ENCODE peak calls at places on chromosomes 3 and 15, in ten cellular contexts. S is fibroblast of lung, U is stomach, M is tibial nerve, W is GM23338, I is SJSA1, K is cardiac muscle cell, T is aorta, P is spleen, V is HL-60. R is an unnamed sample.

GRCh38 chr15:39075311-39075710 is 505.6 kb upstream of the THBS1 start:
- DNase-seq in S (peak; percentile 91), U (no peak), M (no peak), W (no peak), I (no peak), K (no peak), T (no peak), P (no peak), V (no peak), R (no peak)

GRCh38 chr15:29631076-29632070 is 190.9 kb downstream of the TJP1 start:
- DNase-seq in S (peak; percentile 16), U (no peak), M (no peak), W (peak; percentile 8), I (no peak), K (no peak), T (no peak), P (no peak), V (no peak), R (no peak)

GRCh38 chr3:64380539-64380938 is 155.3 kb upstream of the PRICKLE2 start:
- DNase-seq in S (no peak), U (no peak), M (no peak), W (no peak), I (no peak), K (no peak), T (no peak), P (no peak), V (no peak), R (no peak)

GRCh38 chr3:127265581-127265981 is 22.3 kb downstream of the PRR20G start:
- DNase-seq in S (no peak), U (no peak), M (no peak), W (no peak), I (no peak), K (no peak), T (no peak), P (peak; percentile 59), V (no peak), R (no peak)

GRCh38 chr3:190387578-190388213 is at the start of gene CLDN16:
- DNase-seq in S (peak; percentile 32), U (no peak), M (no peak), W (peak; percentile 22), I (no peak), K (no peak), T (no peak), P (no peak), V (no peak), R (no peak)

GRCh38 chr3:126527006-126527405 is 3.1 kb downstream of the CHST13 start:
- DNase-seq in S (no peak), U (no peak), M (no peak), W (no peak), I (no peak), K (no peak), T (peak; percentile 29), P (peak; percentile 66), V (no peak), R (no peak)

GRCh38 chr3:76096036-76096435 is 310.7 kb upstream of the ZNF717 start:
- DNase-seq in S (peak; percentile 58), U (no peak), M (no peak), W (no peak), I (no peak), K (no peak), T (no peak), P (no peak), V (no peak), R (no peak)

GRCh38 chr3:17765819-17766472 is 23.5 kb upstream of the TBC1D5 start:
- DNase-seq in S (no peak), U (no peak), M (no peak), W (no peak), I (no peak), K (no peak), T (no peak), P (no peak), V (no peak), R (no peak)

GRCh38 chr15:45132844-45133560 is 3.2 kb downstream of the DUOX1 start:
- DNase-seq in S (no peak), U (no peak), M (no peak), W (no peak), I (no peak), K (no peak), T (no peak), P (no peak), V (no peak), R (no peak)

GRCh38 chr15:45136378-45136764 is 6.6 kb downstream of the DUOX1 start:
- DNase-seq in S (no peak), U (no peak), M (no peak), W (peak; percentile 76), I (no peak), K (peak; percentile 37), T (no peak), P (peak; percentile 36), V (no peak), R (no peak)

GRCh38 chr15:45134682-45135604 is 5.1 kb downstream of the DUOX1 start:
- DNase-seq in S (no peak), U (peak; percentile 57), M (no peak), W (peak; percentile 73), I (no peak), K (peak; percentile 50), T (no peak), P (no peak), V (no peak), R (peak; percentile 27)

GRCh38 chr15:45133561-45133920 is 3.7 kb downstream of the DUOX1 start:
- DNase-seq in S (no peak), U (no peak), M (no peak), W (no peak), I (no peak), K (peak; percentile 60), T (no peak), P (no peak), V (no peak), R (peak; percentile 38)

GRCh38 chr15:45134046-45134445 is 4.3 kb downstream of the DUOX1 start:
- DNase-seq in S (no peak), U (no peak), M (no peak), W (no peak), I (no peak), K (no peak), T (no peak), P (no peak), V (no peak), R (no peak)
- H3K27me3 ChIP-seq in S (peaks cover 55% of the 10 kb centered on the region), U (peaks cover 15% of the 10 kb centered on the region), M (peaks cover 55% of the 10 kb centered on the region), W (peaks cover 94% of the 10 kb centered on the region), I (peaks cover 30% of the 10 kb centered on the region), K (peaks cover 78% of the 10 kb centered on the region), T (no peaks in the 10 kb centered on the region), P (peaks cover 81% of the 10 kb centered on the region), V (peaks cover 40% of the 10 kb centered on the region), R (no peaks in the 10 kb centered on the region)

GRCh38 chr15:90213123-90213817 is 12.1 kb downstream of the SEMA4B start:
- DNase-seq in S (no peak), U (peak; percentile 90), M (no peak), W (no peak), I (no peak), K (peak; percentile 61), T (peak; percentile 36), P (no peak), V (no peak), R (no peak)

GRCh38 chr15:90210593-90210992 is 9.5 kb downstream of the SEMA4B start:
- DNase-seq in S (no peak), U (peak; percentile 65), M (no peak), W (no peak), I (no peak), K (no peak), T (peak; percentile 36), P (no peak), V (no peak), R (no peak)

GRCh38 chr15:90212221-90213079 is 11.3 kb downstream of the SEMA4B start:
- DNase-seq in S (no peak), U (peak; percentile 76), M (no peak), W (no peak), I (no peak), K (no peak), T (peak; percentile 49), P (no peak), V (no peak), R (no peak)

GRCh38 chr15:90211009-90211408 is 9.9 kb downstream of the SEMA4B start:
- DNase-seq in S (no peak), U (no peak), M (no peak), W (no peak), I (no peak), K (no peak), T (peak; percentile 35), P (no peak), V (no peak), R (no peak)

GRCh38 chr15:90211440-90212168 is 10.5 kb downstream of the SEMA4B start:
- DNase-seq in S (peak; percentile 81), U (peak; percentile 79), M (no peak), W (no peak), I (peak; percentile 76), K (no peak), T (peak; percentile 50), P (peak; percentile 84), V (no peak), R (no peak)
- H3K4me3 ChIP-seq in S (no peak overlapping the region), U (no peak overlapping the region), M (no peak overlapping the region), W (no peak overlapping the region), I (no peak overlapping the region), K (no peak overlapping the region), T (no peak overlapping the region), P (no peak overlapping the region), V (no peak overlapping the region), R (no peak overlapping the region)

DNA sequence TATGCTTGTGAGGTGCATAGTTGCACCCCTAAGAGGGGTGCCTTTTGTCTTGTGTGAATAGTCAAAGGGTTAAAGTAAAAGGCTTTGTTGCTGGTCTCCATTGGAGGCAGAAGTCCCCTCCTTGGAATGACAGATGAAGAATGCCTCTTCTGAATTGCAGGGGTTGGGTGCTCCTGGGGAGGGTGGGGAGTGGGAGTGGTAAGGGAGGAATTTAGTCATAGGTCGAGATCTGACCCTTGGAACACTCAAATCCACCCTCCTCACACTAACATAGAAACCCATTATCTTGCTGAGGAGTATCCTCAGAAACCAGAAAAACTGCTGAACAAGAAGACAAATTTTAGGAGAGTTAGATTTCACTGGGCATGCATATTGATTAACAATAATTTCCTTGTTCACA is 4.7 kb downstream of the CTXND1 start:
- DNase-seq in S (no peak), U (no peak), M (no peak), W (no peak), I (no peak), K (no peak), T (no peak), P (no peak), V (no peak), R (no peak)
- H3K27me3 ChIP-seq in S (peaks cover 35% of the 10 kb centered on the region), U (no peaks in the 10 kb centered on the region), M (peaks cover 24% of the 10 kb centered on the region), W (peaks cover 34% of the 10 kb centered on the region), I (peaks cover 46% of the 10 kb centered on the region), K (peaks cover 53% of the 10 kb centered on the region), T (no peaks in the 10 kb centered on the region), P (peaks cover 81% of the 10 kb centered on the region), V (peaks cover 36% of the 10 kb centered on the region), R (no peaks in the 10 kb centered on the region)

GRCh38 chr3:129160891-129161859 is at the start of gene ISY1:
- DNase-seq in S (peak; percentile 95), U (peak; percentile 90), M (peak; percentile 63), W (peak; percentile 98), I (peak; percentile 89), K (peak; percentile 94), T (peak; percentile 94), P (peak; percentile 94), V (peak; percentile 90), R (peak; percentile 90)

GRCh38 chr3:129161860-129162271 is 1.0 kb upstream of the ISY1 start:
- DNase-seq in S (peak; percentile 16), U (no peak), M (no peak), W (peak; percentile 30), I (no peak), K (no peak), T (no peak), P (peak; percentile 79), V (no peak), R (no peak)

GRCh38 chr3:129164500-129164899 is 3.6 kb upstream of the ISY1 start:
- DNase-seq in S (no peak), U (no peak), M (no peak), W (no peak), I (no peak), K (no peak), T (no peak), P (no peak), V (no peak), R (no peak)

GRCh38 chr3:129166579-129167332 is 5.9 kb upstream of the ISY1 start:
- DNase-seq in S (no peak), U (no peak), M (no peak), W (no peak), I (no peak), K (no peak), T (no peak), P (no peak), V (no peak), R (peak; percentile 21)

DNA sequence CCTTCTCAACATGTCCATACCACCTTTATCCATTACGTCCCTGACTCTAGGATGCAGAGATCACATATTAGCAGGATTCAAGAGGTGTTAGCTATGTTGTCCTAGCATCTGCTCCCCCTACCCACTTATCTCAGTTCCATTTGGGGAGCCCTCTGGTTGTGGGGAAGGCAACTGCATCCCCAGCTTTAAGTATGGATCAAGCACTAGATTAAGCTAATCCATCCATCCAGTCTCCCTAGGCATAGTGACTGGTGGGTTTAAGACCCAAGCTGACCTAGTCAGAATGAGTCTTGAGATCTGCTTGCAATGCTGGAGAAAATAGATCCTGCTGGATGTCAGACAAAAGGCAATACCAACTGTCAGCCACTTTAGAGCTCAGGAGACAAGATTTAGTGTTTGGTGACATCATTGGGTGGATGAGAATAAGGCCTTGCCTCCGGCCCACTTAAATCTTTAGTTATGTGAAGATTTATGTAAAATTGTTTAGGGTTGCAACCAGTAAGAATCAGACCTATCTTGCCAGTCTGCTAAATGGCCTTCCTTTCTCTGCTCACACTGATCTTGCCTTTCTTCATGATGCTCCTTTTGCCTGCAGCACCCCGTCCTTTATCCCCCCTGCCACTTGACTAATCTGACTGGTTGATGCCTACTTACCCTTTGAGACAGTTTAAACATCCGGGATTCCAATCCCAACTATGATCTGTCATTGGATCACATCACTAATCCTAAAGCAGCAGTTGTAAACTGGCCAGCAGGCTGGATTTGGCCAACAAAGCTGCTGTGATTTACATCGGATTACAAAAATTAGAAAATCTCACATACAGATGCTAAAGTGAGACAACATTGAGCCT is 2.1 kb upstream of the ISY1 start:
- DNase-seq in S (no peak), U (no peak), M (no peak), W (peak; percentile 63), I (no peak), K (no peak), T (no peak), P (no peak), V (no peak), R (no peak)
- H3K4me3 ChIP-seq in S (no peak overlapping the region), U (no peak overlapping the region), M (no peak overlapping the region), W (peak overlapping the region; percentile 82), I (no peak overlapping the region), K (no peak overlapping the region), T (no peak overlapping the region), P (no peak overlapping the region), V (no peak overlapping the region), R (no peak overlapping the region)

R was measured in right lobe of liver.